ENCODE peak calls at places on chromosome 14, in eight cellular contexts. P is transverse colon, X is GM12891, L is ovary, B is adrenal gland, H is Peyer's patch, Z is GM12878, D is breast epithelium. G is an unnamed sample.

GRCh38 chr14:103503296-103503695 is 19.3 kb downstream of the CKB start:
- DNase-seq in B (peak), D (no peak), L (no peak), X (no peak), Z (no peak), H (no peak), P (no peak), G (no peak)

GRCh38 chr14:56117765-56118610 is at the start of gene PELI2:
- DNase-seq in B (peak), H (peak), D (peak), Z (no peak), X (peak), L (peak), P (peak), G (peak)

GRCh38 chr14:59601056-59601455 is 24.4 kb upstream of the CCDC175 start:
- DNase-seq in H (no peak), Z (no peak), L (no peak), D (no peak), P (no peak), B (no peak), X (no peak), G (no peak)

GRCh38 chr14:58167057-58167456 is 15.0 kb upstream of the ARMH4 start:
- DNase-seq in X (no peak), P (no peak), L (no peak), D (no peak), B (no peak), H (no peak), Z (no peak), G (no peak)

GRCh38 chr14:99604766-99605298 is 825 bp upstream of the CCDC85C start:
- DNase-seq in X (no peak), D (no peak), L (no peak), H (no peak), B (no peak), P (peak), Z (no peak), G (no peak)

GRCh38 chr14:33943484-33943883 is 7.4 kb downstream of the EGLN3 start:
- DNase-seq in X (no peak), P (peak), D (no peak), B (no peak), H (no peak), L (no peak), Z (no peak), G (no peak)

GRCh38 chr14:37482428-37482827 is 112.6 kb downstream of the FOXA1 start:
- DNase-seq in Z (no peak), L (no peak), D (no peak), B (no peak), P (no peak), X (no peak), H (no peak), G (no peak)

GRCh38 chr14:99649643-99650042 is 4.7 kb downstream of the HHIPL1 start:
- DNase-seq in B (no peak), Z (no peak), H (no peak), D (no peak), L (no peak), P (no peak), X (no peak), G (no peak)

GRCh38 chr14:34676516-34677211 is 37.7 kb downstream of the CFL2 start:
- DNase-seq in L (no peak), B (peak), H (no peak), P (no peak), X (no peak), Z (no peak), D (no peak), G (no peak)

GRCh38 chr14:38743941-38744611 is 359.0 kb downstream of the SEC23A start:
- DNase-seq in D (no peak), H (no peak), L (no peak), B (no peak), P (no peak), X (no peak), Z (no peak), G (no peak)

GRCh38 chr14:79280400-79280670 is 931.0 kb downstream of the DIO2 start:
- DNase-seq in X (no peak), D (no peak), Z (no peak), P (no peak), H (no peak), B (no peak), L (no peak), G (no peak)

GRCh38 chr14:34081576-34082136 is 130.8 kb upstream of the EGLN3 start:
- DNase-seq in D (no peak), X (no peak), B (no peak), L (no peak), Z (no peak), P (no peak), H (no peak), G (no peak)

GRCh38 chr14:30243805-30244204 is 315.2 kb upstream of the G2E3 start:
- DNase-seq in H (no peak), L (no peak), P (no peak), D (no peak), B (no peak), Z (no peak), X (no peak), G (no peak)

GRCh38 chr14:34978444-34978843 is 4.3 kb upstream of the SRP54 start:
- DNase-seq in H (no peak), L (no peak), X (no peak), Z (no peak), P (no peak), D (no peak), B (no peak), G (no peak)

GRCh38 chr14:20460458-20461229 is 590 bp downstream of the PIP4P1 start:
- DNase-seq in L (no peak), D (peak), X (no peak), Z (peak), H (peak), P (peak), B (no peak), G (no peak)

GRCh38 chr14:68231832-68232642 is 412.5 kb downstream of the RAD51B start:
- DNase-seq in L (no peak), P (no peak), H (no peak), B (no peak), Z (no peak), X (no peak), D (no peak), G (no peak)

GRCh38 chr14:100278702-100279101 is 27.5 kb downstream of the SLC25A29 start:
- DNase-seq in Z (no peak), H (no peak), D (no peak), P (no peak), X (no peak), L (no peak), B (no peak), G (no peak)

GRCh38 chr14:77189479-77189878 is 7.9 kb downstream of the TMEM63C start:
- DNase-seq in Z (no peak), X (no peak), D (no peak), P (no peak), B (no peak), L (no peak), H (no peak), G (no peak)
- TF ChIP-seq POLR2A in Z (no peak), X (no peak), D (no peak), P (no peak), B (no peak), L (no peak), H (no peak), G (no peak)

DNA sequence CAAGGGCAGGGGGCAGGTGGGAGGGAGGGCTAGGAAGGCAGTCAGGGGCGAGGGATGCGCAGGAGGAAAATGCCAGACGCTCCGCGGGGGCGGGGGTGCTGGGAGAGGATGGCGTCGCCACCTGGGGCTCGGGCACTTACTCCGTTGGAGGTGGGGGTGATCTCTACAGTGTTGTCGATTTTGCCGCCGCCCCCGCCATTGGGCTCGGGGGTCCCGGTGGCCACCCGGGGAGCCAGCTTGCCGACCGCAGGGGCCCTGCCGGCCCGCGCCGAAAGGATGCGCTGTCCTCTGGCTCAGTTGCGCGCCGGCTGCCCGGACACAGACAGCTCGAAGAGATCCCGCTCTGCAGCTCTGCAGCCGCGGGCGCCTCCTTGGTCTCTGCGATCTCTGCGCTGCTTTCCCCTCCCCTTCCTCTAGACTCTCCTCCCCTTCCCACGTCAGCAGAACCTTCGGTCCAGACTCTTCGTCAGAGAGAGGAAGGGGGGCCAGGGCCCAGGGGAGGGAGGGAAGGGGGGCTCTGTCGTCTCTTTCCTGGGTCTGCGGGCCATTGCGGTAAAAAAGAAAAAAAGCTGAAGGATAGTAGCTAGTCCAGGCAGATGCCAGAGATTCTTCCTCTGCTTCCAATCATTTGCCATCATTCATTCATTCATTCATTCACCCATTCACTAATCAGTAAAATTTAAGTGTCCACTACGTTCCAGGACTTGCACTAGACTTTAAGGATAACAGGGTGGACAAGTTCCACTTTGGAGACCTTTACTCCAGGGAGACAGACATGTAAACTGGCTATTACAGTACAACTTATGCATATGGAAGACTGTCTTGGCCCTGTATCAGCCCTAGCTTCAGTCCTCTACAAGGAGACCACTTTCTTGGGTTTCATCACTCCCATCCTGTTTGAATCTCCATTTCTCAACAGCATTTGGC is at the start of gene SLC22A17:
- DNase-seq in P (peak), H (peak), D (peak), L (peak), B (peak), X (no peak), Z (no peak), G (no peak)
- TF ChIP-seq POLR2A in P (peak), H (no peak), D (peak), L (peak), B (peak), X (no peak), Z (no peak), G (no peak)

DNA sequence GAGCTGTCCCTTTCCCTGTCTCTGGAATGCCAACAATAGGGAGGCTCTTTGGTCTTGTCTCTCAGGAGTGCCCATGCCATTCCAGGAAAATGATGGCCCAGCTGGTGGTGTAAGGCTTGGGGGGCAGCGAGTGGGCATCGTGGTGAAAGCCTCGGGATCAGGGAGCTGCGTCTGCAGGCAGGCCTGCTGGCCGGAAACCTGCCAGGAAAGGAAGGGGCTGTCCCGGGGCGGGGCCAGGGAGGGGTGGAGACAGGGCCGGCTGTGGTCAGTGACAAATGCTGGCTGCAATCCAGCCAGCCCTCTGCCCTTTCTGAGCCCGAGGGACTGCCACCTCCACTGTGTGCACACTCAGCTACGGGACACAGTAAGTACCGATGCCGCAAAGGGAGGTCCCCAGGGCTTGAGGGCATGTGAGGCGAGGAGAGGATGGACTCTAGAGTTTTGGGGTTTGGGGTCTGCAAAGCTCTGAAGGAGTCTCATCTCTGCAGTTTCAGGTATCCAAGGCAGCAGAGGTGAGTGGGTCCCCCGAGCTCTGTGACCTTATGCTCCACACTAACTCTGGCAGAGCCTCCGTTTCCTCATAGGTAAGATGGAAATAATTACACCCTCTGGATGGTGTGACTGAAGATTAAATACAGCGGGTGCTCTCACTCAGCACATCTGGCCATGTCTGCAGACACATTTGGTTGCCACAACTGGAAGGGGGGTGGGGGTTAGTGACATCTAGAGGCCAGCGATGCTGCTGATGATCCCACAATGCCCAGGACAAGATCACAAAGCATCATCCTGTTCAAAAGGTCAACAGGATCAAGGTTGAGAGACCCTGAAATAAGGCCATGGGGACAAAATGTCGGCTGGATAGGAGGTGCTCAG is at the start of gene SERPINA5:
- DNase-seq in D (peak), Z (no peak), P (no peak), L (peak), H (no peak), X (no peak), B (peak), G (no peak)
- TF ChIP-seq POLR2A in D (no peak), Z (no peak), P (no peak), L (no peak), H (no peak), X (no peak), B (peak), G (no peak)

GRCh38 chr14:61129168-61129745 is 148.2 kb downstream of the SLC38A6 start:
- DNase-seq in B (no peak), X (no peak), Z (no peak), D (no peak), L (no peak), H (no peak), P (no peak), G (no peak)
- TF ChIP-seq POLR2A in B (no peak), X (no peak), Z (no peak), D (no peak), L (no peak), H (no peak), P (no peak), G (no peak)

GRCh38 chr14:90756755-90757345 is 59.4 kb downstream of the TTC7B start:
- DNase-seq in B (no peak), X (no peak), L (no peak), P (no peak), Z (no peak), H (no peak), D (no peak), G (no peak)

GRCh38 chr14:90757452-90757851 is 58.8 kb downstream of the TTC7B start:
- DNase-seq in B (no peak), X (no peak), L (no peak), Z (no peak), P (no peak), H (no peak), D (no peak), G (no peak)

GRCh38 chr14:90759370-90760054 is 56.7 kb downstream of the TTC7B start:
- DNase-seq in D (no peak), B (peak), H (no peak), L (no peak), Z (no peak), P (no peak), X (no peak), G (no peak)

GRCh38 chr14:90758959-90759358 is 57.3 kb downstream of the TTC7B start:
- DNase-seq in H (no peak), Z (no peak), D (peak), B (peak), P (peak), X (no peak), L (peak), G (no peak)

GRCh38 chr14:90758028-90758889 is 58.0 kb downstream of the TTC7B start:
- DNase-seq in B (peak), D (peak), P (peak), H (peak), X (peak), Z (peak), L (peak), G (peak)
- TF ChIP-seq POLR2A in B (peak), D (no peak), P (peak), H (peak), X (no peak), Z (peak), L (peak), G (peak)

GRCh38 chr14:73136387-73137221 is at the start of gene PSEN1:
- DNase-seq in B (peak), Z (peak), H (peak), X (peak), D (peak), P (peak), L (peak), G (peak)
- TF ChIP-seq POLR2A in B (peak), Z (peak), H (peak), X (peak), D (peak), P (peak), L (peak), G (peak)

GRCh38 chr14:75981826-75982723 is at the start of gene TGFB3:
- DNase-seq in L (peak), P (peak), X (peak), D (peak), Z (no peak), H (peak), B (peak), G (no peak)
- TF ChIP-seq POLR2A in L (peak), P (peak), X (no peak), D (no peak), Z (peak), H (no peak), B (peak), G (peak)

GRCh38 chr14:52552063-52552988 is at the start of the genes GPR137C and TXNDC16:
- DNase-seq in P (peak), H (peak), L (peak), B (peak), Z (peak), D (peak), X (peak), G (peak)

GRCh38 chr14:52553002-52553670 is 500 bp downstream of the GPR137C start:
- DNase-seq in P (peak), X (peak), B (no peak), H (no peak), D (peak), L (peak), Z (no peak), G (no peak)

GRCh38 chr14:52551205-52551604 is 1.1 kb downstream of the TXNDC16 start:
- DNase-seq in H (no peak), L (no peak), Z (no peak), D (no peak), B (no peak), P (no peak), X (no peak), G (no peak)

GRCh38 chr14:52551696-52552062 is 626 bp downstream of the TXNDC16 start:
- DNase-seq in Z (no peak), B (no peak), D (no peak), H (no peak), X (no peak), L (no peak), P (no peak), G (peak)

GRCh38 chr14:52553671-52554575 is 1.3 kb downstream of the GPR137C start:
- DNase-seq in H (peak), L (peak), B (peak), Z (peak), D (peak), X (no peak), P (peak), G (peak)
- TF ChIP-seq POLR2A in H (no peak), L (no peak), B (peak), Z (no peak), D (no peak), X (no peak), P (peak), G (no peak)

G was measured in esophagus squamous epithelium.